ENCODE peak calls at places on chromosomes 5 and 9, in six cellular contexts. G is tibial nerve, E is WERI-Rb-1, P is osteoblast, V is WTC11, Y is esophagus muscularis mucosa. X is an unnamed sample.

GRCh38 chr9:70030156-70030555 is 13.5 kb upstream of the MAMDC2 start:
- DNase-seq in G (no peak), E (no peak), P (no peak), V (no peak), Y (no peak), X (no peak)

GRCh38 chr5:103808464-103809106 is 246.0 kb upstream of the NUDT12 start:
- DNase-seq in G (peak), E (peak), P (peak), V (peak), Y (no peak), X (peak)

GRCh38 chr9:107600060-107600573 is 110.5 kb upstream of the KLF4 start:
- DNase-seq in G (peak), E (no peak), P (peak), V (no peak), Y (no peak), X (no peak)

GRCh38 chr5:151906246-151906645 is 18.4 kb downstream of the GLRA1 start:
- DNase-seq in G (no peak), E (no peak), P (peak), V (no peak), Y (peak), X (no peak)

GRCh38 chr9:123121457-123121856 is 88.0 kb downstream of the GPR21 start:
- DNase-seq in G (no peak), E (no peak), P (no peak), V (no peak), Y (no peak), X (no peak)

GRCh38 chr5:90421136-90421535 is 11.6 kb upstream of the CETN3 start:
- DNase-seq in G (no peak), E (no peak), P (no peak), V (peak), Y (no peak), X (peak)

GRCh38 chr5:107223066-107223465 is 447.7 kb downstream of the EFNA5 start:
- DNase-seq in G (no peak), E (no peak), P (no peak), V (no peak), Y (no peak), X (no peak)

GRCh38 chr9:90905822-90906221 is 104.2 kb downstream of the SYK start:
- DNase-seq in G (no peak), E (no peak), P (no peak), V (no peak), Y (no peak), X (no peak)

GRCh38 chr9:121476156-121476555 is 23.5 kb downstream of the GGTA1 start:
- DNase-seq in G (no peak), E (no peak), P (no peak), V (no peak), Y (no peak), X (no peak)

GRCh38 chr9:129631673-129632129 is 5.7 kb downstream of the NTMT1 start:
- DNase-seq in G (no peak), E (no peak), P (no peak), V (no peak), Y (no peak), X (no peak)

GRCh38 chr5:138093036-138093435 is 9.2 kb downstream of the WNT8A start:
- DNase-seq in G (no peak), E (no peak), P (no peak), V (no peak), Y (no peak), X (no peak)

GRCh38 chr5:41507501-41507900 is 2.9 kb downstream of the PLCXD3 start:
- DNase-seq in G (no peak), E (no peak), P (no peak), V (no peak), Y (no peak), X (no peak)

GRCh38 chr5:149130121-149130931 is 11.0 kb upstream of the ABLIM3 start:
- DNase-seq in G (no peak), E (no peak), P (peak), V (no peak), Y (no peak), X (no peak)

GRCh38 chr9:18666348-18666747 is 192.4 kb downstream of the ADAMTSL1 start:
- DNase-seq in G (no peak), E (no peak), P (no peak), V (no peak), Y (no peak), X (no peak)

GRCh38 chr9:93112864-93113389 is 16.9 kb downstream of the CARD19 start:
- DNase-seq in G (no peak), E (no peak), P (no peak), V (no peak), Y (no peak), X (no peak)

GRCh38 chr5:37615184-37615583 is 224.7 kb downstream of the GDNF start:
- DNase-seq in G (no peak), E (no peak), P (peak), V (no peak), Y (no peak), X (no peak)

GRCh38 chr9:96852676-96853075 is 1.6 kb downstream of the ZNF782 start:
- DNase-seq in G (no peak), E (no peak), P (no peak), V (no peak), Y (no peak), X (no peak)

GRCh38 chr5:122415481-122416120 is 103.6 kb downstream of the SNCAIP start:
- DNase-seq in G (peak), E (peak), P (peak), V (peak), Y (no peak), X (peak)

GRCh38 chr9:106619211-106619610 is 243.8 kb upstream of the ZNF462 start:
- DNase-seq in G (no peak), E (no peak), P (no peak), V (no peak), Y (no peak), X (no peak)

GRCh38 chr9:99822096-99822595 is 461 bp downstream of the NR4A3 start:
- DNase-seq in G (no peak), E (no peak), P (peak), V (no peak), Y (peak), X (no peak)

GRCh38 chr5:124121198-124121597 is 609.2 kb downstream of the CSNK1G3 start:
- DNase-seq in G (no peak), E (no peak), P (no peak), V (no peak), Y (no peak), X (no peak)

GRCh38 chr5:116652196-116652729 is 77.6 kb upstream of the SEMA6A start:
- DNase-seq in G (peak), E (no peak), P (no peak), V (peak), Y (peak), X (peak)

GRCh38 chr5:180703912-180704311 is 35.9 kb downstream of the OR2Y1 start:
- DNase-seq in G (no peak), E (no peak), P (no peak), V (no peak), Y (no peak), X (no peak)

GRCh38 chr5:52598954-52599353 is 188.8 kb upstream of the ITGA1 start:
- DNase-seq in G (no peak), E (no peak), P (no peak), V (no peak), Y (no peak), X (no peak)

GRCh38 chr5:168796840-168797548 is 217.8 kb upstream of the PANK3 start:
- DNase-seq in G (no peak), E (no peak), P (no peak), V (no peak), Y (no peak), X (no peak)

GRCh38 chr5:168836603-168837245 is 257.6 kb upstream of the PANK3 start:
- DNase-seq in G (no peak), E (no peak), P (no peak), V (no peak), Y (no peak), X (no peak)

GRCh38 chr5:177497297-177498012 is at the start of gene PDLIM7:
- DNase-seq in G (peak), E (peak), P (peak), V (peak), Y (peak), X (peak)
- TF ChIP-seq CTCF in G (no peak), E (no peak), P (no peak), V (no peak), Y (no peak), X (no peak)

DNA sequence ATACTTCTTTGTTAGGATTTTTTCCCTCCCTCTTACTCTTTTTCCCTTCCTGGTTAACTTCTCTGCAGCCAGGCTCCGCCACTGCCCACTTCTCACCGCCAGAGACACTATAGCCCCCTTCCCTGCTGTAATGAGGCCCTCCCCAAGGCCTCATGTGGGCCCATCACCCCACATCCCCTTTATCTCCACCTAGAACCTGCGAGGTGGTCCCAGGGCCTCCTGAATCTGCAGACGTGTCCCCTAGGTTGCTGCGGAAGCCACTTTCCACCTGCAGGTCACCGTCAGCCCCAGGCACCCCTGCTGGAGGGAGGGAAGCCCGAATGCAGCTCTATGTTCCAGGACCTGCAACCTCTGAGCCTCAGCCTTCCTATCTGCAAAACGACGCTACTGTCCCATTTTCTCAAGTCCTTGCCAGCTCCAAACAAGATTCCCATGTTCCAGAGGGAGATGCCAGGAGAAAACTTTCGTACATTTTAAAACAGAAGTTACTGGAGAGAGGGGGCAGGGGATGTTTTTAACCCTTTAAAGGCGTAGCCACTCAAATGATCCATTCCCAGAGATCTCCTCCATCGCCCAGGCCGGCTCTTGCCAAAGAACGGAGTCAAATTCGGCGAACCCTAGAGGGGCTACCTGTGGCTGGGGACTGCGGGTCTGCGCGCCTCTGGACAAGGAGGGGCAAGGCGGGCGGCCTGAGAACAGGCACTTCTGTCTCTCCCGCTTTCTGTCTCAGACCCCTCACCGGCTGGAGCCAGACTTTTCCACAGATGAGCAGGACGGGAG is 929 bp downstream of the SH3PXD2B start:
- DNase-seq in G (no peak), E (peak), P (peak), V (peak), Y (no peak), X (peak)
- TF ChIP-seq CTCF in G (peak), E (peak), P (peak), V (no peak), Y (peak), X (peak)

GRCh38 chr5:62720036-62720441 is 141.4 kb downstream of the LRRC70 start:
- DNase-seq in G (no peak), E (peak), P (no peak), V (peak), Y (no peak), X (peak)
- TF ChIP-seq CTCF in G (no peak), E (peak), P (no peak), V (no peak), Y (no peak), X (peak)

DNA sequence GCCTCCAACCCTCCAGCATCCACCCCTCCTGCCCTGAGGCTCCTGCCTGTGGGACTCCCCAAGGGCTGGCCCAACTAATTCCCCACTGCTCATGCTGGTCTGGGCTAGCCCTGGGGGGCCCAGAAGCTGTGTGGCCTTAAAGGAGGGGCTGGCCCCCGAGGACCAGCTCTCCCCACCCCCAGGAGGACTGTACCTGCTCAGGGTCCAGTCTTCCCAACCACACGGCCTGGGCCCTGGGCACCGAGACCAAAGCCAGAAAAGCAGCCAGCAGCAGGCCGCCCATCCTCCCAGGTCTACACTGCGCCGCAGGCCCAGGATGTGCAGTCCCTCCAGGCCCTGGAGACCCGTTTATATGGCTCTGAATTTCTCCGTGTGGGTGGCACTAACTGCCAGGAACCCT is at the start of gene LCN6:
- DNase-seq in G (no peak), E (no peak), P (no peak), V (no peak), Y (no peak), X (no peak)
- TF ChIP-seq CTCF in G (no peak), E (no peak), P (no peak), V (no peak), Y (no peak), X (no peak)

GRCh38 chr5:157371655-157372471 is 88.2 kb upstream of the NIPAL4 start:
- DNase-seq in G (no peak), E (no peak), P (peak), V (no peak), Y (no peak), X (no peak)
- TF ChIP-seq CTCF in G (no peak), E (no peak), P (no peak), V (no peak), Y (no peak), X (no peak)

GRCh38 chr5:95283022-95283615 is 1.8 kb downstream of the MCTP1 start:
- DNase-seq in G (no peak), E (no peak), P (peak), V (no peak), Y (no peak), X (peak)

GRCh38 chr5:95284512-95285405 is at the start of gene MCTP1:
- DNase-seq in G (no peak), E (peak), P (peak), V (peak), Y (no peak), X (peak)

GRCh38 chr5:95285406-95285761 is 490 bp upstream of the MCTP1 start:
- DNase-seq in G (no peak), E (no peak), P (peak), V (no peak), Y (no peak), X (no peak)

GRCh38 chr5:95281211-95281610 is 3.7 kb downstream of the MCTP1 start:
- DNase-seq in G (no peak), E (no peak), P (peak), V (peak), Y (no peak), X (no peak)

DNA sequence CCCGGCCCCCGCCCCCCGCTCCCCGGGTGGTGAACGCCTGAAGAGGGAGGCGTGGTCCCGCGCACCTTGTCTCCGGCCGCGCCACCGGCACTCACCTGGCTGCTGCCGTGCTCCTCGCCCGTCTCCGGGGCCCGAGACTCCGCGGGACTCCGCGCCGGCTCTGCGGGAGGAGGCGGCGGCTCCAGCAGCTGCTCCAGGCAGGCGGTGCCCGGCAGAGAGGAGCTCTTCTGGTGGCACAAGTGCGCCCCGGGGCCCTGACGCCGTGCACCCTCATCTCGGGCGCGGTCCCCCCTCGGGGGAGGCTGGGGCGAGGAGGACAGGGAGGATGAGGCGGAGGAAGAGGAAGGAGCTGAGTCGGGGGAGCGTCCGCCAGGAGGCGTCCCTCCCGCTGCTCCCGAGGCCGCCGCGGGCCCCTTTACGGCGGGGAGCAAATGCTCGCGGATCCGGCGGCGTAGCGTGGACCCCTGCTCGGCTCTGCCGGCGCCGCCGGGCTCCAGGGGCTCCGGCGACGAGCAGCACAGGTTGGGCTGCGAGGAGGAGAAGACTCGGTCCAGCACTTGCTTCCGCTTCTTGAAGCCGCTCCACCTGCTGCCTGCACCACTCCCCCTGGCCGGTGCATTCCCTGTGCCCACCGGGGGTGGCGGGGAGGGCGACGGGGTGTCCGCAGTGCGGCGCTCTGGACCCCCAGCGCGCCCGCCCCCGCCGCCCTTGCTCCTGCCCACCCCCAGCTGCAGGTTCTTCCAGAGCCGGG is 958 bp downstream of the MCTP1 start:
- DNase-seq in G (no peak), E (peak), P (peak), V (peak), Y (no peak), X (peak)
- TF ChIP-seq CTCF in G (peak), E (peak), P (peak), V (no peak), Y (peak), X (peak)

DNA sequence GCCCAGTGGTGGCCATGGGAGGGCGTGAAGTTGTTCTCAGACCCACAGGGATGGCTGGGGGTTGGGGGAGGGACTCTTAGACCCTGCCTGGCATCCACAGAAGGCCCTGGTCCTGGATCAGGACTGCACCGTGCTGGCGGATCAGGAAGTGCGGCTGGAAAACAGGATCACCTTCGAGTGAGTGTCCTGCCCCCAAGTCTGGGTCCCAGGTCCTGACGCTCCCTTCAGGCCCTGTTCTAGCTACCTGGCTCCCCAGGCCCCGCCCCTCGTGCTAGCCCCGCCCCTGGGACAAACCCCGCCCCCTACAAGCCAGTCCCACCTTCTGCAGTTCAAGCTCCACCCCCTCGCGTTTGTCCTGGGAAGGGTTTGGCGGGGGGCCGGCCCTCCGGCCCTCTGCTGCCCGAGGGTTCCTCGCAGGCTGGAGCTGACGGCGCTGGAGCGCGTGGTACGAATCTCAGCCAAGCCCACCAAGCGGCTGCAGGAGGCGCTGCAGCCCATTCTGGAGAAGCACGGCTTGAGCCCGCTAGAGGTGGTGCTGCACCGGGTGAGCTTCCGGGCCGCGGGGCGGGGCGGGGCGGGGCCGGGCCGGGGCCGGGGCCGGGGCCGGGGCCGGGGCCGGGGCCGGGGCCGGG is 12.9 kb downstream of the RGS14 start:
- DNase-seq in G (peak), E (peak), P (peak), V (peak), Y (no peak), X (peak)
- TF ChIP-seq CTCF in G (peak), E (peak), P (peak), V (peak), Y (peak), X (peak)